ENCODE peak calls at places on chromosomes 13 and 19, in seven cellular contexts. S is fibroblast of lung; A is NCI-H748 treated with DMSO at 0.1 percent for 48 hours; N is naive thymus-derived CD8-positive, alpha-beta T cell; J is T-helper 2 cell; G is HT1080; O is activated naive CD8-positive, alpha-beta T cell treated with anti-CD3 and anti-CD28 coated beads, Interleukin-2, amount 50 U/mL, for 16 hours. I is an unnamed sample.

GRCh38 chr13:94933230-94933751 is 220.9 kb upstream of the SOX21 start:
- DNase-seq in S (no peak), J (no peak), O (no peak), N (no peak), A (no peak), G (peak), I (no peak)

GRCh38 chr13:77918391-77919261 is at the start of gene EDNRB:
- DNase-seq in A (no peak), S (peak), N (no peak), O (no peak), J (no peak), G (no peak), I (no peak)

GRCh38 chr19:21505459-21506393 is at the start of gene ZNF429:
- DNase-seq in J (peak), S (peak), A (peak), N (peak), G (peak), O (peak), I (peak)

GRCh38 chr13:113044431-113045114 is 61.0 kb upstream of the F7 start:
- DNase-seq in J (no peak), O (no peak), N (no peak), G (peak), S (no peak), A (no peak), I (no peak)

GRCh38 chr19:14361824-14362223 is 19.4 kb upstream of the ADGRE5 start:
- DNase-seq in J (no peak), A (no peak), O (no peak), S (no peak), N (no peak), G (peak), I (no peak)

GRCh38 chr13:114140909-114141255 is 8.5 kb upstream of the RASA3 start:
- DNase-seq in N (peak), G (no peak), A (no peak), J (no peak), S (no peak), O (no peak), I (no peak)

GRCh38 chr13:67119481-67119883 is 110.7 kb downstream of the PCDH9 start:
- DNase-seq in O (no peak), N (no peak), S (peak), G (peak), J (no peak), A (no peak), I (no peak)

GRCh38 chr19:27717825-27718224 is 1495.1 kb downstream of the UQCRFS1 start:
- DNase-seq in J (no peak), G (no peak), S (no peak), A (no peak), N (no peak), O (no peak), I (no peak)

GRCh38 chr13:52067237-52067636 is 42.7 kb downstream of the UTP14C start:
- DNase-seq in A (no peak), N (no peak), G (peak), J (no peak), O (no peak), S (peak), I (no peak)

GRCh38 chr13:109859898-109860297 is 73.5 kb upstream of the IRS2 start:
- DNase-seq in O (no peak), G (peak), A (no peak), J (no peak), S (no peak), N (no peak), I (no peak)

GRCh38 chr19:17772172-17772571 is 20.9 kb downstream of the FCHO1 start:
- DNase-seq in A (no peak), G (no peak), S (peak), O (no peak), N (no peak), J (no peak), I (no peak)

GRCh38 chr19:16420781-16421386 is 50.9 kb downstream of the EPS15L1 start:
- DNase-seq in A (no peak), O (no peak), N (no peak), S (no peak), G (no peak), J (no peak), I (no peak)

GRCh38 chr13:31962661-31963345 is 68.8 kb upstream of the FRY start:
- DNase-seq in N (no peak), J (no peak), G (peak), S (no peak), O (no peak), A (no peak), I (no peak)

GRCh38 chr13:104691765-104692164 is 1625.5 kb upstream of the SLC10A2 start:
- DNase-seq in O (no peak), N (no peak), J (no peak), A (no peak), G (no peak), S (no peak), I (no peak)

GRCh38 chr13:47298506-47298905 is 401.7 kb upstream of the HTR2A start:
- DNase-seq in A (no peak), N (no peak), J (no peak), O (no peak), G (peak), S (peak), I (no peak)

GRCh38 chr13:45331981-45332830 is 8.8 kb downstream of the TPT1 start:
- DNase-seq in J (no peak), G (peak), S (peak), O (no peak), N (no peak), A (no peak), I (no peak)

GRCh38 chr13:88565566-88565965 is 894.4 kb downstream of the SLITRK5 start:
- DNase-seq in O (no peak), G (no peak), S (no peak), A (no peak), N (no peak), J (no peak), I (no peak)

GRCh38 chr19:53102701-53103140 is 501 bp downstream of the ZNF160 start:
- DNase-seq in G (peak), S (peak), O (no peak), A (peak), J (no peak), N (peak), I (peak)

GRCh38 chr13:40190656-40191100 is 475.8 kb downstream of the FOXO1 start:
- DNase-seq in N (peak), J (peak), G (peak), A (no peak), O (no peak), S (peak), I (no peak)

GRCh38 chr19:57934820-57935665 is at the start of gene ZNF418:
- DNase-seq in O (no peak), G (no peak), S (peak), J (no peak), N (peak), A (peak), I (peak)

GRCh38 chr13:99370476-99371272 is 63.5 kb upstream of the GPR183 start:
- DNase-seq in G (no peak), J (no peak), S (no peak), A (no peak), O (no peak), N (no peak), I (no peak)

GRCh38 chr13:35953537-35954206 is 177.5 kb downstream of the DCLK1 start:
- DNase-seq in J (no peak), A (peak), N (no peak), S (peak), G (peak), O (no peak), I (no peak)

GRCh38 chr13:33740134-33740538 is 77.8 kb upstream of the RFC3 start:
- DNase-seq in N (no peak), J (no peak), O (no peak), S (peak), G (peak), A (no peak), I (no peak)

GRCh38 chr13:44128522-44128921 is 245.1 kb upstream of the SERP2 start:
- DNase-seq in S (peak), J (no peak), O (no peak), A (no peak), G (peak), N (no peak), I (no peak)

GRCh38 chr19:7242601-7243258 is 51.5 kb downstream of the INSR start:
- DNase-seq in N (no peak), O (no peak), S (peak), G (peak), J (no peak), A (no peak), I (no peak)

GRCh38 chr13:30276178-30276577 is 31.2 kb downstream of the KATNAL1 start:
- DNase-seq in S (no peak), J (no peak), N (no peak), G (no peak), A (no peak), O (no peak), I (no peak)

GRCh38 chr19:45164577-45165335 is 4.0 kb upstream of the NKPD1 start:
- DNase-seq in J (peak), S (peak), G (peak), A (no peak), N (peak), O (no peak), I (peak)

GRCh38 chr13:28532226-28533048 is 37.5 kb upstream of the FLT1 start:
- DNase-seq in G (no peak), O (no peak), S (no peak), N (no peak), A (no peak), J (no peak), I (no peak)

GRCh38 chr13:90205911-90206310 is 1141.6 kb upstream of the MIR17HG start:
- DNase-seq in S (no peak), N (no peak), J (no peak), G (peak), A (no peak), O (no peak), I (no peak)

GRCh38 chr19:7386308-7386707 is 37.6 kb downstream of the ARHGEF18 start:
- DNase-seq in O (no peak), N (no peak), J (no peak), G (no peak), S (no peak), A (no peak), I (no peak)

GRCh38 chr19:35461050-35461449 is 13.0 kb downstream of the FFAR2 start:
- DNase-seq in A (no peak), G (no peak), O (no peak), N (no peak), S (no peak), J (no peak), I (no peak)

GRCh38 chr13:110409581-110409992 is 102.5 kb downstream of the COL4A2 start:
- DNase-seq in S (peak), N (no peak), J (no peak), G (peak), A (no peak), O (no peak), I (no peak)

GRCh38 chr13:102799544-102800144 is 725 bp downstream of the BIVM start:
- DNase-seq in S (peak), G (peak), N (no peak), J (no peak), A (no peak), O (no peak), I (peak)

I was measured in natural killer cell.